ENCODE peak calls at places on chromosomes 2 and 18, in four cellular contexts. One of them, this sample, is unnamed.

GRCh38 chr2:172734711-172735645 is 667 bp upstream of the RAPGEF4 start:
- DNase-seq in tibial artery: no peak
- DNase-seq in AG10803: peak
- DNase-seq in H7: peak
- DNase-seq in this sample: no peak

GRCh38 chr2:129813404-129813803 is 166.1 kb upstream of the RAB6C start:
- DNase-seq in tibial artery: no peak
- DNase-seq in AG10803: no peak
- DNase-seq in H7: peak
- DNase-seq in this sample: no peak

GRCh38 chr2:85240055-85240454 is 87.7 kb downstream of the TGOLN2 start:
- DNase-seq in tibial artery: no peak
- DNase-seq in AG10803: no peak
- DNase-seq in H7: no peak
- DNase-seq in this sample: no peak

GRCh38 chr18:49519041-49519971 is 32.3 kb upstream of the C18orf32 start:
- DNase-seq in tibial artery: no peak
- DNase-seq in AG10803: peak
- DNase-seq in H7: no peak
- DNase-seq in this sample: no peak

GRCh38 chr2:3557588-3558204 is 437 bp downstream of the RNASEH1 start:
- DNase-seq in tibial artery: no peak
- DNase-seq in AG10803: no peak
- DNase-seq in H7: no peak
- DNase-seq in this sample: no peak

GRCh38 chr18:64037812-64038414 is 68.0 kb downstream of the SERPINB8 start:
- DNase-seq in tibial artery: no peak
- DNase-seq in AG10803: peak
- DNase-seq in H7: peak
- DNase-seq in this sample: no peak

GRCh38 chr2:140392824-140393223 is 1612.6 kb upstream of the NXPH2 start:
- DNase-seq in tibial artery: no peak
- DNase-seq in AG10803: no peak
- DNase-seq in H7: no peak
- DNase-seq in this sample: no peak

GRCh38 chr2:136823291-136823690 is 57.9 kb downstream of the THSD7B start:
- DNase-seq in tibial artery: no peak
- DNase-seq in AG10803: no peak
- DNase-seq in H7: no peak
- DNase-seq in this sample: no peak

GRCh38 chr18:79598046-79598884 is 81.3 kb upstream of the CTDP1 start:
- DNase-seq in tibial artery: no peak
- DNase-seq in AG10803: no peak
- DNase-seq in H7: no peak
- DNase-seq in this sample: peak

GRCh38 chr2:8148260-8148880 is 533.5 kb upstream of the ID2 start:
- DNase-seq in tibial artery: no peak
- DNase-seq in AG10803: peak
- DNase-seq in H7: no peak
- DNase-seq in this sample: no peak

GRCh38 chr18:13235981-13236380 is 17.4 kb downstream of the LDLRAD4 start:
- DNase-seq in tibial artery: peak
- DNase-seq in AG10803: peak
- DNase-seq in H7: peak
- DNase-seq in this sample: no peak

GRCh38 chr2:62934501-62934900 is 116.1 kb upstream of the OTX1 start:
- DNase-seq in tibial artery: no peak
- DNase-seq in AG10803: peak
- DNase-seq in H7: no peak
- DNase-seq in this sample: no peak

GRCh38 chr2:160590664-160591063 is 97.1 kb upstream of the RBMS1 start:
- DNase-seq in tibial artery: no peak
- DNase-seq in AG10803: no peak
- DNase-seq in H7: no peak
- DNase-seq in this sample: no peak

GRCh38 chr18:54805571-54806334 is 22.5 kb upstream of the RAB27B start:
- DNase-seq in tibial artery: no peak
- DNase-seq in AG10803: peak
- DNase-seq in H7: no peak
- DNase-seq in this sample: no peak

GRCh38 chr2:172438741-172439508 is 11.5 kb downstream of the ITGA6 start:
- DNase-seq in tibial artery: no peak
- DNase-seq in AG10803: peak
- DNase-seq in H7: no peak
- DNase-seq in this sample: peak

GRCh38 chr18:61127714-61128485 is 205.3 kb upstream of the CDH20 start:
- DNase-seq in tibial artery: no peak
- DNase-seq in AG10803: no peak
- DNase-seq in H7: peak
- DNase-seq in this sample: no peak

GRCh38 chr2:130807659-130808385 is 28.9 kb upstream of the ARHGEF4 start:
- DNase-seq in tibial artery: no peak
- DNase-seq in AG10803: no peak
- DNase-seq in H7: peak
- DNase-seq in this sample: peak

GRCh38 chr2:59761966-59762365 is 791.5 kb downstream of the BCL11A start:
- DNase-seq in tibial artery: no peak
- DNase-seq in AG10803: no peak
- DNase-seq in H7: no peak
- DNase-seq in this sample: no peak

GRCh38 chr2:73972846-73973245 is 11.9 kb upstream of the TET3 start:
- DNase-seq in tibial artery: no peak
- DNase-seq in AG10803: no peak
- DNase-seq in H7: no peak
- DNase-seq in this sample: no peak

GRCh38 chr18:72871091-72871490 is 3.3 kb upstream of the NETO1 start:
- DNase-seq in tibial artery: no peak
- DNase-seq in AG10803: peak
- DNase-seq in H7: no peak
- DNase-seq in this sample: no peak

GRCh38 chr2:199485732-199486335 is 28.1 kb upstream of the SATB2 start:
- DNase-seq in tibial artery: peak
- DNase-seq in AG10803: peak
- DNase-seq in H7: peak
- DNase-seq in this sample: no peak

GRCh38 chr2:23713352-23713751 is 213.6 kb downstream of the ATAD2B start:
- DNase-seq in tibial artery: no peak
- DNase-seq in AG10803: peak
- DNase-seq in H7: no peak
- DNase-seq in this sample: no peak

GRCh38 chr18:54787616-54788015 is 40.7 kb upstream of the RAB27B start:
- DNase-seq in tibial artery: no peak
- DNase-seq in AG10803: peak
- DNase-seq in H7: no peak
- DNase-seq in this sample: no peak

GRCh38 chr2:144650886-144651285 is 131.0 kb upstream of the ZEB2 start:
- DNase-seq in tibial artery: no peak
- DNase-seq in AG10803: peak
- DNase-seq in H7: no peak
- DNase-seq in this sample: no peak

GRCh38 chr2:144643537-144644336 is 123.8 kb upstream of the ZEB2 start:
- DNase-seq in tibial artery: no peak
- DNase-seq in AG10803: no peak
- DNase-seq in H7: no peak
- DNase-seq in this sample: no peak

GRCh38 chr2:144645055-144645778 is 125.3 kb upstream of the ZEB2 start:
- DNase-seq in tibial artery: no peak
- DNase-seq in AG10803: peak
- DNase-seq in H7: no peak
- DNase-seq in this sample: no peak

GRCh38 chr2:144644549-144644948 is 124.6 kb upstream of the ZEB2 start:
- DNase-seq in tibial artery: no peak
- DNase-seq in AG10803: no peak
- DNase-seq in H7: no peak
- DNase-seq in this sample: no peak

DNA sequence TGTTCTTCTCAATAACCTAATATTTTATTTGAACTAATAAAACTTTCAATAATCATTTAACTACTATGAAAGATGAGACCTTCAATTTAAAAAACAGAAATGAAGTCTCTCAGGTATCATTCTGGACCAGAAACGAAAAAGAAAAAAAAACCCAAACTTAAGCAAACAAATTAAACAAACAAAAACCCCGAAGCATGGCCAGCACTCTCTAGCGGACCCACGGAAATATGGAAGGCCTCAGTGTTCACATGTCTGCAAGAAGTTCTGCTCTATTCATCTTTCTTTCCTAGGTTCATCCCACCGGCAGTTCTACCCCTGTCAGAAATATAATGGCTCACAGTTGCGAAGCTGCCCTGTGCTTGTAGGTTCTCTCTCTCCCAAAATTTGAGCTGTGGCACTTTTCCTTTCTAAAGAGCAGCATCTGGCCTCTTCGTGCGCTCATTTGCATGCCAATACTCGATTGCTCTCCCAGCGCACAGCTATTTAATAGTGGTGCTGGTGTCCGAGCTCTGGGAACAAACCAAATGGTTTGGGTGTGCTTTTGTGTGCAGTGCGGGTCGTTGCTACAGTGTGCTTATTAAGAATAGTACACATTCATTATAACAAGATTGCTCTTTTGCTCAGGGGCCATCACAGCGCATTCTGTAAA is 129.0 kb upstream of the ZEB2 start:
- DNase-seq in tibial artery: no peak
- DNase-seq in AG10803: no peak
- DNase-seq in H7: peak
- DNase-seq in this sample: no peak
- H3K4me3 ChIP-seq in tibial artery: no peak
- H3K4me3 ChIP-seq in AG10803: no peak
- H3K4me3 ChIP-seq in H7: no peak
- H3K4me3 ChIP-seq in this sample: no peak

GRCh38 chr18:77087391-77088141 is 45.0 kb downstream of the MBP start:
- DNase-seq in tibial artery: no peak
- DNase-seq in AG10803: peak
- DNase-seq in H7: peak
- DNase-seq in this sample: no peak

GRCh38 chr18:77088977-77089795 is 43.4 kb downstream of the MBP start:
- DNase-seq in tibial artery: no peak
- DNase-seq in AG10803: no peak
- DNase-seq in H7: no peak
- DNase-seq in this sample: peak

GRCh38 chr18:77086034-77086433 is 46.5 kb downstream of the MBP start:
- DNase-seq in tibial artery: no peak
- DNase-seq in AG10803: peak
- DNase-seq in H7: no peak
- DNase-seq in this sample: no peak

GRCh38 chr18:77084757-77085035 is 47.9 kb downstream of the MBP start:
- DNase-seq in tibial artery: no peak
- DNase-seq in AG10803: no peak
- DNase-seq in H7: no peak
- DNase-seq in this sample: no peak

DNA sequence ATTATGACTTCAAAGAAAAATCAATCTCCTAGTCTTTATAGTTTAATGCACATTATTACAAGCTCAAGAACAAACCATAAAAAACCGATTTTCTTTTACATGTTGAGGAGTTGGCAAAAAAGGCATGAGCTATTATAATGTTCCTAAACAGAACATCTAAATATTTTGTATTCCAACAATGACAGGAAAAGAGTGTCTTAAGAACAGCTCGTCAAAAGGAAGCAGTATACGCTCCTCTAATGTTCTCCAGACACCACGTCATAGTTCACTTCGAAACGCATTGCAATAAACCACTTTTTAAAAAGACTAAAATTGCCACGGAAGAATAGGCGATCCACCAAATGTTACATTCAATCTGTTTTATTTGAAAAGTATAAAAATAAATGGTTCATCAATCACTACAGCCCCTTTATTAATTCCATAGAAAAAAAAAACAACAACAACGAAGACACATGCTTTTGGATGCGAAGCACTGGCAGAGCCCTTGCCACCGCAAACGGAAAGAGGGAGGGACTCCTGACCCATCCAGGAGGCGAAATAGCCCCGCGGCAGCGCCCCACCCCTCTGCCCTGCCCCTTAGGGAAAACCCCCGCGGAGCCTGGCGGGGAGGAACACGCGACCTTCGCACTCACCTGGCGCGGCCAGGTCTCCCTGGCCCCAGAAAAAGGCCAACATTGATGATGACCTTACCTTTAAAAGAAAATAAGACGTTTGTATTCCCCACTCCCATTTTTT is 45.8 kb downstream of the MBP start:
- DNase-seq in tibial artery: no peak
- DNase-seq in AG10803: peak
- DNase-seq in H7: peak
- DNase-seq in this sample: no peak
- H3K4me3 ChIP-seq in tibial artery: peak
- H3K4me3 ChIP-seq in AG10803: peak
- H3K4me3 ChIP-seq in H7: peak
- H3K4me3 ChIP-seq in this sample: no peak

DNA sequence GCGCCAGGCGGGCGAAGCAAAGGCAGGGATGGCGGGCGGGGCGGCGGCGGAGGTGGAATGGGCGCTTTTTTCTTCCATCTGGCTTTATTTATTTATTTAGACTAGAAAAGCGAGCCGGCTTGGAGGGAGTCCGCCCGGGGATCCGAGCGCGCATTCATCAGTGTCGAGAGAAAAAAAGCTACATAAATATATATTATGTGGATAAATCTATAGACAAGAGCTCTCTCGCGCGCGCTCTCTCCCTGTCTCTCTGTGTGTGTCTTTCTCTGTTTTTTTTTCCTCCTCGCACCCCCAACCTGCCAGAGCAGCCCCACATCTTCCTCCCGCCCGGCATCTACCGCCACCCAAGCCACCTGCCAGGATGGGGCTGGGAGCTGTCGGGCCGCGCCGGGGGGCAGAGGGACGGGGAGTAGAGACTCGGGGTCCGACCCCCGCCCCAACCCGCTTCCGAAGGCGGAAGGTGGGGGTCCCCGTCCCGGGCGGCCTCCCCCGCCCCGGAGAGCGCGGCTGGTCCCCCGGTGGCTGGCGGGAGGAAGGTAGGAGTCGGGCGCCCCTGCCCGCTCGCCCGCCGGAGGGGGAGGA is 972 bp upstream of the CELF4 start:
- DNase-seq in tibial artery: no peak
- DNase-seq in AG10803: no peak
- DNase-seq in H7: peak
- DNase-seq in this sample: no peak
- H3K4me3 ChIP-seq in tibial artery: peak
- H3K4me3 ChIP-seq in AG10803: peak
- H3K4me3 ChIP-seq in H7: peak
- H3K4me3 ChIP-seq in this sample: peak

DNA sequence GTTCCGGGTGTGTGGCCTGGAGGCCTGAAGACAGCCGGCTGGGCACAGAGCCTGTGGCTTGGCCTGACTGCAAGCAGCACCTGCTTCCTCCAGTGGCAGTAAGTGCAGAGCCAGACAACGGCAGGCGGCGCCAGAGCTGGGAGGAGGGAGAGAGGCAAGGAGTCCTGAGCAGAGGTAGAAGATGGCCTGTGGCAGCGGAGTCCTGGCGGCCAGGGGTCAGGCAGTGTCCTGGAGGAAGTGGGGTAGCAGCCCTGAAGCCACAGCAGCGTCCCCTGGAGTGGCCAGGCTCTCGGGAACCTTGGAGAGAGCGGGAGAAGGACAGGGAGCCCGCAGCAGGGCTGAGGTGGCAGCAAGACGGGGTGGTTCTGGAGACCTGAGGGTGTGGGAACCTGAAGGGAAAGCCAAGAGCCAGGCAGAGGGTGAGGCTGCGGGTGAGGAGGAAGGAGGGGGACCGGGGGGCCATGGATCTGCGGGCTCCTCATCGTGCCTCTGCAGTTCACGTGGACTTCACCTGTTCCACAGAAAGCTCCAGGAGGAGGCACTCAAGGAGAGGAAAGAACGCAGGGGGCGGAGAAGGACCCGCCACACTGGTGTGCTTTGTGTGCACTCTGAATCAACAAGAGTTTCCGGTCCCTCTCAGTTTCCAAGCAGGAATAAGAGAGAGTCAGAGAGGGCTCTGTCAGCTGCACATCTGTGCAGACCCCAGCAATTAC is 85.9 kb downstream of the USP40 start:
- DNase-seq in tibial artery: peak
- DNase-seq in AG10803: no peak
- DNase-seq in H7: peak
- DNase-seq in this sample: no peak
- H3K4me3 ChIP-seq in tibial artery: no peak
- H3K4me3 ChIP-seq in AG10803: no peak
- H3K4me3 ChIP-seq in H7: no peak
- H3K4me3 ChIP-seq in this sample: no peak